ENCODE peak calls at places on chromosomes 12 and 14, in four cellular contexts. N is NB4, B is HepG2, A is endothelial cell of umbilical vein. I is an unnamed sample.

GRCh38 chr12:108583971-108584370 is 13.9 kb downstream of the TMEM119 start:
- DNase-seq in N (no peak), B (no peak), A (no peak), I (no peak)

GRCh38 chr12:109910969-109911348 is 10.9 kb downstream of the TCHP start:
- DNase-seq in N (peak), B (peak), A (no peak), I (peak)

GRCh38 chr12:93677195-93678064 is at the start of gene CRADD:
- DNase-seq in N (peak), B (peak), A (peak), I (peak)

GRCh38 chr12:94769040-94769420 is 118.7 kb upstream of the TMCC3 start:
- DNase-seq in N (peak), B (no peak), A (peak), I (no peak)

GRCh38 chr12:121676190-121676589 is 6.7 kb upstream of the MORN3 start:
- DNase-seq in N (no peak), B (no peak), A (no peak), I (no peak)

GRCh38 chr14:40164083-40164482 is 731.9 kb upstream of the FBXO33 start:
- DNase-seq in N (no peak), B (no peak), A (no peak), I (no peak)

GRCh38 chr14:34181308-34181707 is 230.4 kb upstream of the EGLN3 start:
- DNase-seq in N (no peak), B (no peak), A (no peak), I (no peak)

GRCh38 chr14:102891111-102891510 is 31.4 kb upstream of the AMN start:
- DNase-seq in N (no peak), B (no peak), A (no peak), I (no peak)

GRCh38 chr12:12226187-12226586 is 40.7 kb downstream of the LRP6 start:
- DNase-seq in N (no peak), B (no peak), A (no peak), I (no peak)

GRCh38 chr14:67510121-67510520 is 21.6 kb upstream of the TMEM229B start:
- DNase-seq in N (no peak), B (no peak), A (no peak), I (no peak)

GRCh38 chr12:29414368-29414767 is 33.4 kb upstream of the ERGIC2 start:
- DNase-seq in N (no peak), B (no peak), A (no peak), I (no peak)

GRCh38 chr12:102965281-102966155 is 8.0 kb downstream of the ASCL1 start:
- DNase-seq in N (no peak), B (no peak), A (no peak), I (no peak)

GRCh38 chr14:87178277-87178676 is 814.7 kb downstream of the GALC start:
- DNase-seq in N (no peak), B (no peak), A (no peak), I (no peak)

GRCh38 chr14:85535916-85536834 is 6.2 kb downstream of the FLRT2 start:
- DNase-seq in N (peak), B (peak), A (peak), I (peak)

GRCh38 chr14:99256483-99256874 is 15.5 kb downstream of the BCL11B start:
- DNase-seq in N (no peak), B (no peak), A (no peak), I (no peak)

GRCh38 chr12:6821674-6822433 is at the start of gene GPR162:
- DNase-seq in N (peak), B (no peak), A (no peak), I (peak)

GRCh38 chr12:28191018-28191595 is 851 bp downstream of the CCDC91 start:
- DNase-seq in N (peak), B (no peak), A (no peak), I (peak)

GRCh38 chr14:91744068-91744480 is 12.2 kb upstream of the CATSPERB start:
- DNase-seq in N (peak), B (no peak), A (peak), I (no peak)

GRCh38 chr14:23123419-23123818 is 4.4 kb upstream of the CEBPE start:
- DNase-seq in N (no peak), B (no peak), A (no peak), I (no peak)

GRCh38 chr12:46549527-46550265 is 177.1 kb upstream of the SLC38A2 start:
- DNase-seq in N (peak), B (no peak), A (peak), I (peak)

GRCh38 chr12:130806574-130806973 is 32.5 kb downstream of the STX2 start:
- DNase-seq in N (no peak), B (no peak), A (no peak), I (no peak)

DNA sequence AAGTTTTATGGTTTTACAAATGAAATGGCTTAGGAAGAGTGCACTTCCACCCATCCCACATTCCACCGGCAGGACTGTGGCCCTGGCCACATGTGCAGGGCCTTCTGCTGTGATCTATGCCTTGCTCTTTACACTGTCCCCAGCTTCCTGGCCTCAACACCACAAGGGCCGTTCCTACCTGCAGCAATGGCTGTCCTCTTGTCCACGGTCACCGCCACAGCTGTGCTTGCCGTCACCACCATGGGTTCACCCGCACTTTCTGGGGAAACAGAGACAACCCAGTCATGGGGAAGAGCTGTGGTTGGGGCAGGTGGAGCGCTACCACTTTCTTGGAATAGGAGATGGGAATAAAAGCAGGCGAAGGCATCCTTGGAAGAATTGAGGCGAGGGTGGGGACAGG is 20.2 kb downstream of the LRTM2 start:
- DNase-seq in N (no peak), B (no peak), A (no peak), I (no peak)
- TF ChIP-seq MYC in N (no peak), B (no peak), A (no peak), I (no peak)

DNA sequence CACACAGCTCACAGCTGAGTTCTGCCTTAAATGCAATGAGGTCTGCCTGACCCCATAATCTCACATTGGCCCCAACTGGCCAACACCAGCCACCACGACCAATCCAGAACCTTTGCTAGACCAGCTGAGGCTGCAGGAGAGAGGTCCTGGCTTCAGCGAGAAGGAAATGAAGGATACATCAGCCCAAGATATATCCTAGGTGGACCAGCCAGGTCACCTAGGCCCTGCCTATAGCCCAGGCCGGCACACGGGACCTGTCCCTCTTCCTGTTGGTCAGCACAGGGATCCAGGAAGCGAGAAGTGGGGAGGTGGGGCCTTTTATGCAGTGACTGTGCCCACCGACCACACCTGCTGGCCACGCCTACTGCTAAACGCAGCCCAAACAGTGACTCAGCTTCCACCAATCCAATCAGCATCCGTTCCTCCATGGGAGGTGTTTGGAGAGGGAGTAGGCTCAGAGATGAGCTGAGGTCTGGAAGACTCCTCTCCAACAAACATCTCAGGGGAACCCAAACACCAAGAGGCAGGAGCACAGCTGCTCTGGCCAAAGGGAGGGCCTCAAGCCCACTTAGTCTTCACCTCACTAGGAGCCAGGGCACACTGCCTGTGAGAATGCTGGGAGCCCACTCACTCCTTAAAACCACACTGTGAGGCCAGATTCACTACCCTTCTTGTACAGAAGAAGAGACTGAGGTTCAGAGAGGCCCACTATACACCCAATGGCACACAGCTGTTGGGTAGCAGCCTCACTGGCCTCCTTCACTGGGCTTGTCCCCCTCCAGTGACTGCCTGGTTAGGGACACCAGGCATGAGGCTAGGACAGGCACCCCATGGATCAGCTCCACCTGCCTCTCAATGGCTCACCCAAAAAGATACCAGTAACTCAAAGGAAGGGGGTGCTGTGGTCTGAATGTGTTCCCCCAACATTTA is 51.3 kb upstream of the PPP2R5C start:
- DNase-seq in N (no peak), B (peak), A (no peak), I (no peak)
- TF ChIP-seq MYC in N (no peak), B (no peak), A (no peak), I (no peak)

GRCh38 chr12:65460076-65460475 is 181.6 kb downstream of the MSRB3 start:
- DNase-seq in N (no peak), B (no peak), A (no peak), I (no peak)

GRCh38 chr12:65463082-65463481 is 184.6 kb downstream of the MSRB3 start:
- DNase-seq in N (no peak), B (no peak), A (no peak), I (no peak)

GRCh38 chr12:65461017-65461416 is 182.5 kb downstream of the MSRB3 start:
- DNase-seq in N (no peak), B (no peak), A (no peak), I (no peak)

GRCh38 chr12:65462506-65462905 is 184.0 kb downstream of the MSRB3 start:
- DNase-seq in N (no peak), B (no peak), A (no peak), I (no peak)

GRCh38 chr12:65459545-65459944 is 181.1 kb downstream of the MSRB3 start:
- DNase-seq in N (no peak), B (no peak), A (no peak), I (no peak)
- TF ChIP-seq MYC in N (no peak), B (no peak), A (no peak), I (no peak)

GRCh38 chr14:104545151-104545931 is 34.2 kb upstream of the C14orf180 start:
- DNase-seq in N (no peak), B (no peak), A (no peak), I (no peak)
- TF ChIP-seq MYC in N (no peak), B (no peak), A (no peak), I (no peak)

GRCh38 chr12:24069532-24070395 is 120.3 kb upstream of the SOX5 start:
- DNase-seq in N (no peak), B (peak), A (no peak), I (no peak)
- TF ChIP-seq MYC in N (no peak), B (no peak), A (no peak), I (no peak)

DNA sequence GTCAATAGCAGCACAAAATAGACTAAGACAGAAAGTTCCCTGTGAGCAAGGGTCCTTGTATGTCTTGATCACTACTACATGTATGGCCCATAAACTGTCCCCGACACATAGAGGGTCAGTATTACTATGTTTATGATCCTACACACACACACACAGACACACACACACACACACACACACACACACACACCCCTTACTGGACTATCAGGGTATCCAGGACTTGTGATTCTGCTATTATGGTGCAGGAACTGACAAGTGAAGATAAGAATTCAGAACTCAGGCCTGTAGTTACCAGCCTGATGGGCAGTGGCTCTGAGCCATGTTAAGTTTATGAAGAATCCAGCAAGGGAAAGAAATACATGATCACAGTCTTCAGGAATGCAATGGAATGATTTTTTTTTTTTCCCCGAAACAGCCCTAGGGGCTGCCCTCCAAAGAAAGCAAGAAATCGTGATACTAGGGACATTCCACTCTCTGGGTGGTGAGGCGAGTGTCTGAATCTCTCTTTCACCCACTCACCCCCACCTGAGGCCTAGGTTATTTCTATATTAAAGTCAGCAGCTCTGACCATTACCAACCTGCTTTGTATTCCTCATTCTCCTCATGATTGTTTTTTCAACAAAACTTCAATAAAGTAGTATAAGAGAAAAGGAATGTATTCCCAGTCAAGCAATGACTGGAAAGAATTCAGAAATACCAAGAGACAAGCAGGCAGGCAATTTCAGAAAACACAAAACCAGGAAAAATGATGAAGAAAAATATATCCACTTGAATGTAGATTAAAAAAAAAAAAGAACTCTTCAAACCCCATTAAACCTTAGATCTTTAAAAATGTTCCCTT is 105.8 kb downstream of the AVPR1A start:
- DNase-seq in N (no peak), B (no peak), A (peak), I (no peak)
- TF ChIP-seq MYC in N (no peak), B (no peak), A (no peak), I (no peak)

DNA sequence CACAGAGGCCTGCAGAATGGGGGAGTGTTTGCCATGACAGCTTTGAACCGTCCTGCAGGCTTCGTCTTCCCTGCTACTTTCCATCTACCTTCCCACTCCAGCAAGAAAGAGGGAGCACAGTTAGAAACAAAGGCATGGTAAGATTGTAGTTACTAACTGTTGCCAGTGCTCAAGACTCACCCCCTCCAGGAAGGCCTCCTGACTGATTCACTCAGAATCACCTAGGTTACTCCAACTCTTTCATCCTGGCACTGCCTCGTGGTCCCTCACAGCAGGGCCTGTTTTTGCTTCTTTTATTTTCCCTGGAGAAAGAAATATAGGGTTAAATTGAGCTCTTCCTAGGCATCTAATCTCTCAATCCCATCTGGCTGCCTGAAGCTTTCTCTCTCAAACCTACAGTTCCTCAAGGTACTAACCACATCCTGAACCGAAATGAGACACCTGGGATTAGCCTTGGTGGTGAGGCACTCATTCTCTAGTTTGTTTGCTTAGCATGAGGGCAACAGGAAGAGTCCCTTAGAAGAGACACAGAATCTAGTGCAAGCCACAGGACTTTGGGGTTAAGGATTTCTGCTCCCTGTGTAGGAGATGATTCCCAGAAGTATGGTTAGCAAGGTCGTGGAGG is 7.8 kb downstream of the GALNT6 start:
- DNase-seq in N (peak), B (no peak), A (no peak), I (no peak)
- TF ChIP-seq MYC in N (no peak), B (no peak), A (no peak), I (no peak)

GRCh38 chr12:132907216-132907615 is 19.8 kb upstream of the CHFR start:
- DNase-seq in N (no peak), B (no peak), A (no peak), I (no peak)
- TF ChIP-seq MYC in N (no peak), B (no peak), A (no peak), I (no peak)

GRCh38 chr12:77888611-77889010 is 57.9 kb downstream of the NAV3 start:
- DNase-seq in N (no peak), B (peak), A (peak), I (peak)

GRCh38 chr12:77891531-77892147 is 60.9 kb downstream of the NAV3 start:
- DNase-seq in N (no peak), B (no peak), A (no peak), I (no peak)

GRCh38 chr12:77895699-77896098 is 65.0 kb downstream of the NAV3 start:
- DNase-seq in N (no peak), B (no peak), A (no peak), I (no peak)

GRCh38 chr12:77894548-77894947 is 63.9 kb downstream of the NAV3 start:
- DNase-seq in N (no peak), B (no peak), A (no peak), I (no peak)

GRCh38 chr12:77893918-77894317 is 63.2 kb downstream of the NAV3 start:
- DNase-seq in N (no peak), B (peak), A (peak), I (peak)
- TF ChIP-seq MYC in N (no peak), B (no peak), A (no peak), I (no peak)

DNA sequence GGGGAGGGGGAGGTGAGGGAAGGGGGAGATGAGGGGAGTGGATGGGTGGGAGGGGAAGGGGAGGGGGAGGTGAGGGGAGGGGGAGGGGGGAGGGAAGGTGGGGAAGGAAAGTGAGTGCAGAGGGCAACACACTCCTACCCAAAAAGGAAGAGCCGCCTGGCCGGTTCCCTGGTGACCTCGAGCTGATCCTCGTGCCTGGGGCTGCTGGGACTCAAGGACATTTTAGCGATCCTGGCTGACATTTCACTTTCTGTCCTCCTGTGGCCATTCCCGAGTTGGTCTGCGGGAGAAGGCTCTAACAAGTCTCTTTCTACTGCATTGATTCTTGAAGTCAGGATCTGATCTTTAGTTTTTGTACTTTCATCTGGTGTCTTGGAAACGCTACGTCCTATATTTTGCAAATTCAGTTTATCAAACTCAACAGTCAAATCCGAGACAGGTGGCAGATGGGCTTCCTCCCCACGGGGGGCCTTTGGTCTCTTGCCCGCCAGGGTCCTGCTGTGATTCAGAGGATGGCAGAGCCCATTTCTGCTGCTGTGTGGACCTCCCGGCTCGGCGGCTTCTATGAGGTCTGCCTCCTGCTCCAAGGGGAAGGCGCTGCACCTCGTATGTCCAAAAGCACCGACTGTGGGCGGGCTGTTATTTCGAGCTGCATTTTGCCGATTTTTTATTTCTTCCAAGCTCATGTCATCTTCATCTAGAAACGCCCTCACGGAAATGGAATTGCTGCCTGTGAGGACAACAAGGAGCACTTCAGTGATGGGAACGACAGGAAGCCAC is 19.1 kb downstream of the PGAM5 start:
- DNase-seq in N (peak), B (no peak), A (no peak), I (peak)
- TF ChIP-seq MYC in N (no peak), B (no peak), A (no peak), I (no peak)

I was measured in A549.